ENCODE peak calls at places on chromosomes 2 and 18, in eight cellular contexts. One of them, this sample, is unnamed.

GRCh38 chr2:239322414-239323086 is 78.3 kb downstream of the HDAC4 start:
- DNase-seq in spleen: peak; percentile 75
- DNase-seq in prostate gland: no peak
- DNase-seq in stomach: no peak
- DNase-seq in breast epithelium: no peak
- DNase-seq in H1: peak; percentile 16
- DNase-seq in transverse colon: peak; percentile 70
- DNase-seq in HepG2: no peak
- DNase-seq in this sample: no peak

GRCh38 chr2:99878951-99879350 is 263.4 kb downstream of the AFF3 start:
- DNase-seq in spleen: no peak
- DNase-seq in prostate gland: no peak
- DNase-seq in stomach: no peak
- DNase-seq in breast epithelium: no peak
- DNase-seq in H1: no peak
- DNase-seq in transverse colon: no peak
- DNase-seq in HepG2: no peak
- DNase-seq in this sample: no peak

GRCh38 chr18:74722237-74722636 is 124.6 kb downstream of the ZNF407 start:
- DNase-seq in spleen: no peak
- DNase-seq in prostate gland: no peak
- DNase-seq in stomach: no peak
- DNase-seq in breast epithelium: no peak
- DNase-seq in H1: no peak
- DNase-seq in transverse colon: no peak
- DNase-seq in HepG2: no peak
- DNase-seq in this sample: no peak

GRCh38 chr18:37663446-37663845 is 97.8 kb upstream of the CELF4 start:
- DNase-seq in spleen: no peak
- DNase-seq in prostate gland: peak; percentile 0
- DNase-seq in stomach: no peak
- DNase-seq in breast epithelium: no peak
- DNase-seq in H1: no peak
- DNase-seq in transverse colon: no peak
- DNase-seq in HepG2: no peak
- DNase-seq in this sample: no peak

GRCh38 chr18:31077883-31078282 is 24.3 kb downstream of the DSC2 start:
- DNase-seq in spleen: no peak
- DNase-seq in prostate gland: no peak
- DNase-seq in stomach: no peak
- DNase-seq in breast epithelium: no peak
- DNase-seq in H1: no peak
- DNase-seq in transverse colon: no peak
- DNase-seq in HepG2: no peak
- DNase-seq in this sample: no peak

GRCh38 chr2:10194021-10194820 is 71.7 kb downstream of the RRM2 start:
- DNase-seq in spleen: no peak
- DNase-seq in prostate gland: no peak
- DNase-seq in stomach: no peak
- DNase-seq in breast epithelium: no peak
- DNase-seq in H1: no peak
- DNase-seq in transverse colon: no peak
- DNase-seq in HepG2: no peak
- DNase-seq in this sample: no peak

GRCh38 chr2:179237209-179237946 is 27.3 kb downstream of the SESTD1 start:
- DNase-seq in spleen: no peak
- DNase-seq in prostate gland: no peak
- DNase-seq in stomach: no peak
- DNase-seq in breast epithelium: no peak
- DNase-seq in H1: no peak
- DNase-seq in transverse colon: no peak
- DNase-seq in HepG2: peak; percentile 22
- DNase-seq in this sample: no peak

GRCh38 chr18:75247041-75247551 is 36.5 kb downstream of the TSHZ1 start:
- DNase-seq in spleen: no peak
- DNase-seq in prostate gland: no peak
- DNase-seq in stomach: no peak
- DNase-seq in breast epithelium: no peak
- DNase-seq in H1: no peak
- DNase-seq in transverse colon: no peak
- DNase-seq in HepG2: no peak
- DNase-seq in this sample: no peak

GRCh38 chr2:583666-584065 is 93.5 kb downstream of the TMEM18 start:
- DNase-seq in spleen: no peak
- DNase-seq in prostate gland: no peak
- DNase-seq in stomach: no peak
- DNase-seq in breast epithelium: no peak
- DNase-seq in H1: no peak
- DNase-seq in transverse colon: no peak
- DNase-seq in HepG2: no peak
- DNase-seq in this sample: no peak

GRCh38 chr2:84302513-84303412 is 156.3 kb downstream of the SUCLG1 start:
- DNase-seq in spleen: no peak
- DNase-seq in prostate gland: peak; percentile 5
- DNase-seq in stomach: peak; percentile 34
- DNase-seq in breast epithelium: no peak
- DNase-seq in H1: peak; percentile 61
- DNase-seq in transverse colon: peak; percentile 58
- DNase-seq in HepG2: peak; percentile 83
- DNase-seq in this sample: no peak

GRCh38 chr2:20965221-20965620 is 78.7 kb downstream of the APOB start:
- DNase-seq in spleen: no peak
- DNase-seq in prostate gland: no peak
- DNase-seq in stomach: no peak
- DNase-seq in breast epithelium: no peak
- DNase-seq in H1: no peak
- DNase-seq in transverse colon: no peak
- DNase-seq in HepG2: no peak
- DNase-seq in this sample: no peak

GRCh38 chr2:238582159-238582558 is 155.4 kb downstream of the ASB1 start:
- DNase-seq in spleen: no peak
- DNase-seq in prostate gland: no peak
- DNase-seq in stomach: no peak
- DNase-seq in breast epithelium: no peak
- DNase-seq in H1: no peak
- DNase-seq in transverse colon: no peak
- DNase-seq in HepG2: no peak
- DNase-seq in this sample: no peak

GRCh38 chr2:13711154-13711553 is 921.4 kb upstream of the LRATD1 start:
- DNase-seq in spleen: no peak
- DNase-seq in prostate gland: no peak
- DNase-seq in stomach: no peak
- DNase-seq in breast epithelium: no peak
- DNase-seq in H1: no peak
- DNase-seq in transverse colon: no peak
- DNase-seq in HepG2: no peak
- DNase-seq in this sample: no peak

GRCh38 chr2:128817171-128817570 is 498.5 kb upstream of the HS6ST1 start:
- DNase-seq in spleen: no peak
- DNase-seq in prostate gland: no peak
- DNase-seq in stomach: no peak
- DNase-seq in breast epithelium: no peak
- DNase-seq in H1: no peak
- DNase-seq in transverse colon: no peak
- DNase-seq in HepG2: no peak
- DNase-seq in this sample: no peak

GRCh38 chr2:227853765-227854271 is 17.6 kb upstream of the DAW1 start:
- DNase-seq in spleen: no peak
- DNase-seq in prostate gland: no peak
- DNase-seq in stomach: no peak
- DNase-seq in breast epithelium: no peak
- DNase-seq in H1: no peak
- DNase-seq in transverse colon: no peak
- DNase-seq in HepG2: no peak
- DNase-seq in this sample: no peak
- TF ChIP-seq POLR2AphosphoS5 in spleen: no peak
- TF ChIP-seq POLR2AphosphoS5 in prostate gland: no peak
- TF ChIP-seq POLR2AphosphoS5 in stomach: no peak
- TF ChIP-seq POLR2AphosphoS5 in breast epithelium: no peak
- TF ChIP-seq POLR2AphosphoS5 in H1: no peak
- TF ChIP-seq POLR2AphosphoS5 in transverse colon: no peak
- TF ChIP-seq POLR2AphosphoS5 in HepG2: no peak
- TF ChIP-seq POLR2AphosphoS5 in this sample: no peak

DNA sequence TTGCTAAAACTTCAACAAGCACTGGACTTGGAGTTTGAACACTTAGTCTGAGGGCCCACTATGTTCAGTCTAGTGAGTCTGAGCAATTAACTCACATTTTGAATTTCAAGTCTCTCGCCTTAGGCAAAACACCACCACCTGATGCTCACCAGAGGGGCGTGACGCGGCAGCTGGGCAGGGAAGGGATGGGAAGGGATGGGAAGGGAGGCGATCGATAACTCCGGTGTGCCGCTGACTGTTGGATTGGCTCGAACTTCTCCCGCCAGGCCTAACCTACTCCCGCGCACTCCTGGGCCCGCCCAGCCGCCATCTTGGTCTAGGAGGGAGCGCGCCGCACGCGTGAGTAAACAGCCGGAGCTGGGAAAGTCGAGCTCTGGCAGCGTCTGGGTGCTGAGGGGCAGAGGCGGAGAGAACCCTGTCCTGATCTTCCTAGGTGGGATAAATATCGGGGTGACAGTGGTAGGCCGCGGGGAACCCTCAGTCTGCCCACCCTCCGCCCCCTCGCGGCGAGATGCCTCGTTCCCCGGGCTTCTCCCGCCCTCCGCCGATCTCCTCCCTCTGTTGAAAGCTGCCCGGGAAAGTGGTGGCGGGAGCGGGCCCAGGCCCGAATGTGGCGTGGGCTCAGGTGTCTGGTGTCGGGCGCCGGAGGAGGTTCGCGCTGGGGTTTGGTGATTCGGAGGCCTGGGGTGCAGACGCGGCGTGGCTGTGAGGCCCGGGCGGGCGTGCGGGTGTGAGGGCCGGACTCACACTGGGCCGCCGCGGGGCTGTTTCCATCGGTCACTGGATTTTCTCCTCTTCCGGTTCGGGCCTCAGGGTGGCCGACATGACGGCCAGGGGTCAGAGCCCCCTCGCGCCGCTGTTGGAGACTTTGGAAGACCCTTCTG is at the start of gene RIF1:
- DNase-seq in spleen: peak; percentile 96
- DNase-seq in prostate gland: peak; percentile 81
- DNase-seq in stomach: peak; percentile 88
- DNase-seq in breast epithelium: peak; percentile 79
- DNase-seq in H1: peak; percentile 90
- DNase-seq in transverse colon: peak; percentile 89
- DNase-seq in HepG2: peak; percentile 92
- DNase-seq in this sample: peak; percentile 94
- TF ChIP-seq POLR2A in spleen: no peak
- TF ChIP-seq POLR2A in prostate gland: no peak
- TF ChIP-seq POLR2A in stomach: no peak
- TF ChIP-seq POLR2A in breast epithelium: peak; percentile 37
- TF ChIP-seq POLR2A in H1: peak; percentile 92
- TF ChIP-seq POLR2A in transverse colon: peak; percentile 42
- TF ChIP-seq POLR2A in HepG2: peak; percentile 89
- TF ChIP-seq POLR2A in this sample: no peak

DNA sequence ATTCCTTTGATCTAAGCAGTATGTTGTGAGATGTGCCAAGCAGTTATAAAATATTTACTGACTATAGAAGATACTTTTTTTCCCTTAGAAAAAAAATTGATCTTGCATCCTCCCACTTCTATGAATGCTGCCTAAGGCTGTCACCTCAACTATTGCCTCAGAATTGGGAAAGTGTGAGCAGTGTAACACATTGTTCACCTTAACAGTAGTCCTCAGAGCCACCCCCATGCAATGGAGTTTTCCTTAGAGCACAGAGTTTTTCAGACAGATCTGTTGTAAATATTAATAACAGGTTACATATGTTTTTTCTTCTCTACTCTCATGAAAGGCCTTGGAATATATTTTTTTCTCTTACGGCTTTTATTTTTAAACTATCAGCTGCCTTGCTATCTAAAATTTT is 607.3 kb downstream of the STK39 start:
- DNase-seq in spleen: no peak
- DNase-seq in prostate gland: no peak
- DNase-seq in stomach: no peak
- DNase-seq in breast epithelium: no peak
- DNase-seq in H1: no peak
- DNase-seq in transverse colon: no peak
- DNase-seq in HepG2: no peak
- DNase-seq in this sample: no peak
- H3K27ac ChIP-seq in spleen: no peak overlapping the region
- H3K27ac ChIP-seq in prostate gland: no peak overlapping the region
- H3K27ac ChIP-seq in stomach: no peak overlapping the region
- H3K27ac ChIP-seq in breast epithelium: no peak overlapping the region
- H3K27ac ChIP-seq in H1: no peak overlapping the region
- H3K27ac ChIP-seq in transverse colon: no peak overlapping the region
- H3K27ac ChIP-seq in HepG2: no peak overlapping the region
- H3K27ac ChIP-seq in this sample: no peak overlapping the region

GRCh38 chr18:68426731-68427315 is 288.1 kb downstream of the TMX3 start:
- DNase-seq in spleen: no peak
- DNase-seq in prostate gland: no peak
- DNase-seq in stomach: no peak
- DNase-seq in breast epithelium: no peak
- DNase-seq in H1: no peak
- DNase-seq in transverse colon: no peak
- DNase-seq in HepG2: no peak
- DNase-seq in this sample: no peak

GRCh38 chr18:68429809-68430208 is 285.1 kb downstream of the TMX3 start:
- DNase-seq in spleen: no peak
- DNase-seq in prostate gland: no peak
- DNase-seq in stomach: no peak
- DNase-seq in breast epithelium: no peak
- DNase-seq in H1: no peak
- DNase-seq in transverse colon: no peak
- DNase-seq in HepG2: no peak
- DNase-seq in this sample: no peak

GRCh38 chr18:68429111-68429510 is 285.8 kb downstream of the TMX3 start:
- DNase-seq in spleen: no peak
- DNase-seq in prostate gland: no peak
- DNase-seq in stomach: no peak
- DNase-seq in breast epithelium: no peak
- DNase-seq in H1: no peak
- DNase-seq in transverse colon: no peak
- DNase-seq in HepG2: no peak
- DNase-seq in this sample: no peak

GRCh38 chr18:68428026-68428425 is 286.9 kb downstream of the TMX3 start:
- DNase-seq in spleen: no peak
- DNase-seq in prostate gland: no peak
- DNase-seq in stomach: no peak
- DNase-seq in breast epithelium: no peak
- DNase-seq in H1: no peak
- DNase-seq in transverse colon: no peak
- DNase-seq in HepG2: no peak
- DNase-seq in this sample: no peak

DNA sequence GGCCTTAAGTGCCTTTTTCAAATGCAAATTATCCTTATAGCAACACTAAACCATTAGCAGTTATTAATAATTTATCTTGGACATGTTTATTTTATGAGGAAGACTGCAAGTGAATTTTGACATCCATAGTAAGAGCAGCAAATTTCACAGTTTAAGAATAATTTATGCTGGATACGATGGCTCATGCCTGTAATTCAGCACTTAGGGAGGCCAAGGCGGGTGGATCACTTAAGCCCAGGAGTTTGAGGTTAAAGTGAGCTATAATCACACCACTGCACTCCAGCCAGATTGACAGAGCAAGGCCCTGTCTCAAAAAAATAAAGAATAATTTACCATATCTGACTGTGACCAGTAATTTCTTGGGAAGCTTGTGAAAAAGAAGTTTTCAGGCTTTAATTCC is 286.2 kb downstream of the TMX3 start:
- DNase-seq in spleen: no peak
- DNase-seq in prostate gland: no peak
- DNase-seq in stomach: no peak
- DNase-seq in breast epithelium: no peak
- DNase-seq in H1: no peak
- DNase-seq in transverse colon: no peak
- DNase-seq in HepG2: no peak
- DNase-seq in this sample: no peak
- TF ChIP-seq POLR2AphosphoS5 in spleen: no peak
- TF ChIP-seq POLR2AphosphoS5 in prostate gland: no peak
- TF ChIP-seq POLR2AphosphoS5 in stomach: no peak
- TF ChIP-seq POLR2AphosphoS5 in breast epithelium: no peak
- TF ChIP-seq POLR2AphosphoS5 in H1: no peak
- TF ChIP-seq POLR2AphosphoS5 in transverse colon: no peak
- TF ChIP-seq POLR2AphosphoS5 in HepG2: no peak
- TF ChIP-seq POLR2AphosphoS5 in this sample: no peak